ENCODE peak calls at places on chromosome 12, in eight cellular contexts. V, A, Z, H, E, B, U and Y are unnamed samples.

GRCh38 chr12:10143205-10143604 is 13.2 kb upstream of the CLEC7A start:
- DNase-seq in V (no peak), A (no peak), Z (no peak), H (no peak), E (no peak), B (no peak), U (no peak), Y (peak)

GRCh38 chr12:57101892-57102695 is 9.1 kb downstream of the STAT6 start:
- DNase-seq in V (no peak), A (no peak), Z (no peak), H (peak), E (no peak), B (no peak), U (no peak), Y (no peak)

GRCh38 chr12:20602671-20603402 is 92.3 kb upstream of the SLCO1C1 start:
- DNase-seq in V (no peak), A (no peak), Z (no peak), H (no peak), E (peak), B (no peak), U (no peak), Y (peak)

GRCh38 chr12:53052419-53053222 is 2.8 kb downstream of the TNS2 start:
- DNase-seq in V (no peak), A (no peak), Z (no peak), H (peak), E (peak), B (no peak), U (no peak), Y (peak)

GRCh38 chr12:3976351-3976938 is 103.2 kb upstream of the PARP11 start:
- DNase-seq in V (no peak), A (no peak), Z (no peak), H (no peak), E (no peak), B (no peak), U (no peak), Y (no peak)

GRCh38 chr12:52053570-52054209 is 2.4 kb downstream of the NR4A1 start:
- DNase-seq in V (no peak), A (no peak), Z (no peak), H (no peak), E (no peak), B (no peak), U (no peak), Y (no peak)

GRCh38 chr12:32522322-32523221 is 123.2 kb downstream of the FGD4 start:
- DNase-seq in V (no peak), A (no peak), Z (no peak), H (no peak), E (no peak), B (no peak), U (no peak), Y (peak)

GRCh38 chr12:115444336-115444735 is 760.4 kb upstream of the TBX3 start:
- DNase-seq in V (no peak), A (no peak), Z (no peak), H (no peak), E (peak), B (no peak), U (no peak), Y (no peak)

GRCh38 chr12:1413930-1414329 is 180.5 kb downstream of the FBXL14 start:
- DNase-seq in V (no peak), A (no peak), Z (no peak), H (no peak), E (no peak), B (no peak), U (no peak), Y (no peak)

GRCh38 chr12:25364529-25365339 is 114.0 kb upstream of the KRAS start:
- DNase-seq in V (no peak), A (no peak), Z (no peak), H (no peak), E (no peak), B (no peak), U (peak), Y (no peak)

GRCh38 chr12:105561981-105562726 is 231.7 kb downstream of the C12orf75 start:
- DNase-seq in V (no peak), A (no peak), Z (peak), H (peak), E (peak), B (no peak), U (peak), Y (peak)
- H3K4me3 ChIP-seq in V (no peak), A (no peak), Z (no peak), H (no peak), E (peak), B (no peak), U (no peak), Y (peak)

GRCh38 chr12:122189626-122190475 is 6.9 kb downstream of the LRRC43 start:
- DNase-seq in V (no peak), A (no peak), Z (no peak), H (no peak), E (no peak), B (no peak), U (no peak), Y (no peak)

GRCh38 chr12:122187466-122187865 is 4.5 kb downstream of the LRRC43 start:
- DNase-seq in V (no peak), A (no peak), Z (no peak), H (no peak), E (no peak), B (no peak), U (no peak), Y (no peak)

GRCh38 chr12:122192441-122192840 is 9.5 kb downstream of the LRRC43 start:
- DNase-seq in V (no peak), A (no peak), Z (no peak), H (no peak), E (no peak), B (no peak), U (no peak), Y (no peak)

GRCh38 chr12:122194804-122195203 is 8.7 kb upstream of the B3GNT4 start:
- DNase-seq in V (no peak), A (no peak), Z (no peak), H (no peak), E (no peak), B (no peak), U (no peak), Y (no peak)

GRCh38 chr12:122190842-122191668 is 8.1 kb downstream of the LRRC43 start:
- DNase-seq in V (peak), A (no peak), Z (no peak), H (peak), E (peak), B (no peak), U (peak), Y (peak)
- TF ChIP-seq CTCF in V (peak), A (peak), Z (peak), H (peak), E (peak), B (peak), U (peak), Y (peak)

DNA sequence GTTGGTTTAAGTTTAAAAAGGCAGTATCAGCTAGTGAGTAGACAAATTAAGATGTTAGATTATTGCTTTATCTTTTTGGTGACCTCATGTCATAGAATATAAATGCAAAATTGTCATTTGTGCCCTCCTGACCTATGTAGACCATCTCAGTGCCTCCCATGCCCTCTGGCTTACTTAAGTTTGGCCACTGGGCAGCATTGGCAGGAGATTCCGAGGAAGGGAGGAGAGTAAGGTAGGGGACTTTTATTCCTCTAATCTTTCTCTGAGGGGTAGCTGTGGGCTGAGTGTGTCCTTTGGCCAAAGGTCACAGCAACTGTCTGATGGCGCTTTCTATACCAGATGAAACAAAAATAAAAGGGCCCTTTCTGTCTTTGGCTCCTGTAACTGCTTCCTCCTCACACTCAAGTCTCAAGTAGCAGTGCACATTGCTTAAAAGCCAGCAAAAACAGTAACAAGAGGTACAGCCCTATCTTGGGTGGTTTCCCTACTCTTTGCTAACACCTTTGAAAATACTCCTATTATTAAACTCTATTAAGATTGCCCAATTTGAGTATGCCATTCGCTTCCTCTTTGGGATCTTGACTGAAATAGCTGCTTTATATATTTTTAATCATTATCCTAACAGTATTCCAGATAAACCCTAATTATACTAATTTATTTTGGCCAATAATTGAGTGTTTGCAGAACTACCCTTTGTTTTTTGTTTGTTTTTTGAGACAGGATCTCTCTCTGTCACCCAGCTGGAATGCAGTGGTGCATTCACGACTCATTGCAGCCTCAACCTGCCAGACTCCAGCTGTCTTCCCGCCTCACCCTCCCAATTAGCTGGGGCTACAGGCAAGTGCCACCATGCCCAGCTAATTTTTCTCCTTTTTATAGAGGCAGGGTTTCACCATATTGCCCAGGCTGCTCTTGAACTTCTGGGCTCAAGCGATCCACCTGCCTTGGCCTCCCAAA is 56.5 kb upstream of the KCNH3 start:
- DNase-seq in V (no peak), A (no peak), Z (no peak), H (no peak), E (no peak), B (no peak), U (no peak), Y (peak)
- H3K4me3 ChIP-seq in V (no peak), A (no peak), Z (no peak), H (no peak), E (no peak), B (no peak), U (no peak), Y (no peak)

GRCh38 chr12:112503521-112503920 is 84.8 kb downstream of the PTPN11 start:
- DNase-seq in V (no peak), A (no peak), Z (no peak), H (no peak), E (no peak), B (no peak), U (no peak), Y (no peak)

GRCh38 chr12:112506513-112507166 is 87.9 kb downstream of the PTPN11 start:
- DNase-seq in V (no peak), A (no peak), Z (no peak), H (no peak), E (no peak), B (no peak), U (no peak), Y (no peak)
- TF ChIP-seq CTCF in V (no peak), A (no peak), Z (no peak), H (no peak), E (no peak), B (no peak), U (no peak), Y (no peak)

DNA sequence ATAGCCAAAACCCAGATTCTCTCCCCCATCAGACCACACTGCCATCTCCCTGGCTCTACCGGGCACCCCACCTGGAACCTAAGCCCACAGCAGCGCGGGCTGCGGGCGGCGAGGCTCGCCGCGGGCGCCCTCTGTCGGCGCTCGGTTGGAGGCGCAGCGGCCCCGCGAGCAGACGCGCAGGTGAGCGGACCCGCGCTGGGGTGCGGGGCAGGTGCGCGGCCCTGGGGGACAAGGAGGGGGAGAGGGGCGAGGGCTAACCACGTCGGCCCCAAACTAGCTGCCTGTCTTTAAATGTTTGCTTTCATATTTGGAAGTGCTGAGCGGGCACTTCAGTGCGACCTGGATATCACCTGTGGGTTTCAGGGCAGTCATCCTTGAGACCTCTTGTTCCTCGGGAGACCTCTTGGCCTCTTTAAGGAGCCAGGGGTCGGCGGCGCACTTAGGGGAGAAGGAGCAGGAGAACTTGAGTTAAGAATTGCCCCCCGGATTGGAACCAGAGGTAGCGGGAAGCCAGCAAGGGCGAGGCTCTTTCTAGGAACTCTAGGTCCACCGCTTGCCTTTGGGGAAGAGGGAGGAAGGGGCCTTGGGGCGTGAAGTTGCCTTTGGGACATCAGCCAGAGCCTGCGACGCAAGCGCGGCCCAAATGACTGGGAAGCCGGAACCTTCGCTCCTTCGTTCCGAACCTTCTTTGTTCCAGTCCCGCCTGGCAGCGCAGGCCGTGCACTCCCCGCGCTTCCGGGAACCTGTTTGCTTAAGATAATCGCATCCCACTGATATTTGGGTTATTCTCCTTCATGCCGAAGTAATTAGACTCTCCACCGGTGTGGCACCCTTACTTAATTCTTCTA is 78.7 kb downstream of the NEDD1 start:
- DNase-seq in V (peak), A (no peak), Z (no peak), H (peak), E (no peak), B (peak), U (peak), Y (peak)
- H3K4me3 ChIP-seq in V (peak), A (no peak), Z (peak), H (no peak), E (peak), B (peak), U (peak), Y (peak)

DNA sequence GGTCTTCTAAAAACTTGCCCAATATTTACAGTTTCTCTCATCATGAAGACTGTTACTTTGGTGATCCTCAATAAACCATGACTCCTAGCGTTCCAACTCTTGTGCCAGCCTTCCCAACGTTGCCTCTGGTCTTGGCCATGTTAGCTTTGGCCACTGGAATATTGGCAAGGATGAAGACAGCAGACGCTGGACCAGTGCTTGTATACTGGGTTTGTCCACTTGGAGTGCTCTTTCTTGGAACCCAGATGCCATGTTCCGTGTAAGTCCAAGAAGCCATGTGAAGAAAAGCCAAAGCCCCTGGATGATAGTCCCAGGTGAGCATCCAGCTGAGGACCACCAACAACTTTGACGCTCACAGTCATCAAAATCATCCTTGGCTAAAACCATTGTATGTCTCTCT is 379.6 kb downstream of the NUAK1 start:
- DNase-seq in V (no peak), A (no peak), Z (no peak), H (no peak), E (no peak), B (no peak), U (no peak), Y (no peak)
- TF ChIP-seq CTCF in V (no peak), A (no peak), Z (no peak), H (no peak), E (no peak), B (no peak), U (no peak), Y (no peak)

GRCh38 chr12:5433081-5433839 is 1.4 kb downstream of the NTF3 start:
- DNase-seq in V (no peak), A (no peak), Z (no peak), H (no peak), E (peak), B (peak), U (no peak), Y (no peak)
- H3K4me3 ChIP-seq in V (no peak), A (peak), Z (peak), H (no peak), E (peak), B (peak), U (no peak), Y (no peak)

DNA sequence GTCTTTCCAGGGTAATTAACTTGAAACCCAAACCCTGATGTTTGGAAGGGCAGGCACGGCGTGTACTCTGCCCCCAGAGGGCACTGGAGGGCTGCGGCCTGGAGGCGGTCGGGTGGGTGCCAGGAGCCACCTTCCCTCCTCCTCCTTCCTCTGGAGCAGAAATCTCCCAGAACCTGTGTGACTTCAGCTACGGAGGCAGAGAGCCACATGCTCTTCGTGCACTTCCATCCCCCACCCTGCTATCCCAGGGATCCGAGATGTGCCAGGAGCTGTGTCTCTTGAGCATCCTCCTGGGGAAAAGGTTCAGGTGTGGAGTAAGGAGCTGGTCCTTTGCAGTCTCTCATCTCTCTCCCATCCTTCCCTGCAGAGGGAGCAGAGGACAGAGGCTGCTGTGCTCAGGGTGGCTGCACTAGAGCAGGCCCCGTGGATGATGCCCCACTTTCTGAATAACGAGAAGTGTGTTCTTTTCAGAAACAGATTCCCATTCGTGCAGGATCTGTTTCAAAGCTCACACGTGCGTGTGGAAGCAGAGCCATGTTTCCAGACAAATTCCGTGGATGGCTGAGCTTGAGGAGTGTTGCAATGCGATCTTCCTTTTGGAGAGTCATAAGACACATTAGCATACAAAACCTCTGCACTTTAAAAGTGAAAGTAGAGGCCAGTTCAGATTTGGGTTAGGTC is 162.9 kb downstream of the ADGRD1 start:
- DNase-seq in V (no peak), A (no peak), Z (no peak), H (no peak), E (peak), B (no peak), U (no peak), Y (peak)
- TF ChIP-seq CTCF in V (no peak), A (peak), Z (no peak), H (no peak), E (peak), B (no peak), U (peak), Y (no peak)